ENCODE peak calls at places on chromosomes 5 and 9, in four cellular contexts. T, G, J and B are unnamed samples.

GRCh38 chr5:135488727-135489465 is 36.7 kb upstream of the TIFAB start:
- DNase-seq in G (peak), T (peak), J (peak), B (peak)

GRCh38 chr9:95508242-95508967 is 8.4 kb downstream of the PTCH1 start:
- DNase-seq in G (no peak), T (no peak), J (no peak), B (peak)

GRCh38 chr9:100070071-100070470 is 28.7 kb downstream of the ERP44 start:
- DNase-seq in T (no peak), G (no peak), J (no peak), B (no peak)

GRCh38 chr5:11737010-11737409 is 167.2 kb downstream of the CTNND2 start:
- DNase-seq in T (no peak), J (no peak), G (no peak), B (no peak)

GRCh38 chr5:155883966-155884555 is 442.9 kb upstream of the SGCD start:
- DNase-seq in J (no peak), T (no peak), G (no peak), B (no peak)

GRCh38 chr5:61652916-61653315 is 320.9 kb downstream of the ZSWIM6 start:
- DNase-seq in G (no peak), J (no peak), T (no peak), B (no peak)

GRCh38 chr9:134379774-134380431 is 53.6 kb downstream of the RXRA start:
- DNase-seq in G (no peak), T (no peak), J (no peak), B (no peak)

GRCh38 chr9:80504525-80505235 is 932.9 kb downstream of the TLE4 start:
- DNase-seq in J (no peak), G (no peak), T (no peak), B (no peak)

GRCh38 chr9:95852059-95853032 is 23.1 kb upstream of the ERCC6L2 start:
- DNase-seq in T (no peak), J (peak), G (no peak), B (no peak)

GRCh38 chr5:80871541-80871961 is 88.6 kb upstream of the RASGRF2 start:
- DNase-seq in J (peak), T (no peak), G (peak), B (no peak)

GRCh38 chr5:173673295-173674170 is 57.1 kb upstream of the BOD1 start:
- DNase-seq in T (no peak), J (no peak), G (no peak), B (no peak)

GRCh38 chr9:126704157-126704941 is 90.6 kb downstream of the LMX1B start:
- DNase-seq in G (no peak), T (no peak), J (peak), B (no peak)

GRCh38 chr9:93900971-93901861 is 53.9 kb downstream of the BARX1 start:
- DNase-seq in J (peak), G (no peak), T (no peak), B (peak)

GRCh38 chr5:160846642-160847041 is 5.4 kb downstream of the ATP10B start:
- DNase-seq in T (no peak), J (no peak), G (no peak), B (no peak)

GRCh38 chr9:89996106-89996505 is 391.3 kb downstream of the GADD45G start:
- DNase-seq in T (no peak), G (no peak), J (no peak), B (no peak)

GRCh38 chr9:98766548-98766947 is 29.8 kb downstream of the ANKS6 start:
- DNase-seq in T (no peak), J (no peak), G (no peak), B (no peak)

GRCh38 chr9:107484117-107484723 is 5.3 kb downstream of the KLF4 start:
- DNase-seq in J (peak), T (no peak), G (peak), B (peak)

GRCh38 chr9:70428781-70429180 is 14.3 kb upstream of the KLF9 start:
- DNase-seq in J (no peak), G (no peak), T (no peak), B (no peak)

GRCh38 chr9:88938181-88938580 is 53.1 kb upstream of the S1PR3 start:
- DNase-seq in T (no peak), G (no peak), J (no peak), B (no peak)

GRCh38 chr9:105187781-105188180 is 56.7 kb upstream of the SLC44A1 start:
- DNase-seq in T (no peak), G (peak), J (no peak), B (no peak)

GRCh38 chr5:57493034-57493433 is 10.4 kb upstream of the ACTBL2 start:
- DNase-seq in G (no peak), T (no peak), J (no peak), B (no peak)

GRCh38 chr5:64811050-64811640 is 42.4 kb downstream of the CWC27 start:
- DNase-seq in J (peak), G (peak), T (no peak), B (no peak)

GRCh38 chr5:36367524-36367923 is 65.8 kb upstream of the RANBP3L start:
- DNase-seq in G (no peak), T (no peak), J (no peak), B (no peak)

GRCh38 chr9:97276310-97276852 is 31.1 kb upstream of the CCDC180 start:
- DNase-seq in J (no peak), G (no peak), T (no peak), B (peak)

GRCh38 chr9:99807276-99807852 is 14.3 kb upstream of the NR4A3 start:
- DNase-seq in G (peak), J (peak), T (no peak), B (peak)

GRCh38 chr5:151550146-151550545 is 41.0 kb downstream of the FAT2 start:
- DNase-seq in T (no peak), G (no peak), J (no peak), B (no peak)

GRCh38 chr5:179217956-179218355 is 127.3 kb downstream of the ADAMTS2 start:
- DNase-seq in G (no peak), J (no peak), T (no peak), B (no peak)

DNA sequence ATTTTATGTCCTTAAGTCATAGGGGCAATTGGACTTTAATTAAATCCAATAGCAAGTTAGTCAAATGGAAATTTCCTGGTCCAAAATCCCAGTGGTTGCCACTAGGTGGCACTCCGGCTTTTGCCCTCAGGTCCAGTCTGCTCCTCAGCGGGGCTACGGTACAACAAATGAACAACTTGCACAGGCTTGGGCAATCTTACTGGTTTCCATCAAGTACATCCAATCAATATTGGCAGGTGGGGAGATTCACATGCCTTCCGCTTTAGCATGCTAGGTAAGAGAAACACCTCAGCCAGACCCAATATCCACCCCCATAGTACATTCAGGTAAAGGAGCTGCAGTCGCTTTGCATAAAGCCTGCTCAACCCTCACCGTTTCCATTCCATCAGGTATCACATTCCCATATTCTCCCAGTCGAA is 6.3 kb upstream of the MXD3 start:
- DNase-seq in G (peak), J (peak), T (no peak), B (peak)
- TF ChIP-seq ATF2 in G (no peak), J (no peak), T (no peak), B (no peak)

GRCh38 chr9:25260056-25260455 is 418.2 kb downstream of the TUSC1 start:
- DNase-seq in J (no peak), G (no peak), T (no peak), B (no peak)

GRCh38 chr9:25261445-25261844 is 416.8 kb downstream of the TUSC1 start:
- DNase-seq in J (no peak), T (no peak), G (no peak), B (no peak)
- TF ChIP-seq CTCF in J (no peak), T (no peak), G (no peak), B (no peak)

GRCh38 chr9:7977586-7977985 is 178.0 kb upstream of the DMAC1 start:
- DNase-seq in G (no peak), J (no peak), T (no peak), B (no peak)
- TF ChIP-seq JUN in G (no peak), J (no peak), T (no peak), B (no peak)

GRCh38 chr9:17477816-17478215 is 101.0 kb upstream of the SH3GL2 start:
- DNase-seq in G (no peak), J (no peak), T (no peak), B (no peak)
- TF ChIP-seq ATF2 in G (no peak), J (no peak), T (no peak), B (no peak)

GRCh38 chr9:21585756-21586752 is 103.9 kb upstream of the IFNE start:
- DNase-seq in T (no peak), J (no peak), G (no peak), B (no peak)
- TF ChIP-seq CTCF in T (no peak), J (no peak), G (no peak), B (no peak)